ENCODE peak calls at places on chromosomes 12 and 14, in four cellular contexts. U is GDM1, H is occipital lobe, G is WTC11. O is an unnamed sample.

GRCh38 chr14:103905861-103906456 is 22.3 kb upstream of the TDRD9 start:
- DNase-seq in U (peak), H (no peak), G (peak), O (no peak)

GRCh38 chr12:57190037-57190436 is 26.6 kb upstream of the NXPH4 start:
- DNase-seq in U (no peak), H (no peak), G (no peak), O (no peak)

GRCh38 chr12:22588817-22589216 is 36.2 kb upstream of the ETNK1 start:
- DNase-seq in U (no peak), H (no peak), G (no peak), O (no peak)

GRCh38 chr14:77375973-77376372 is 921 bp downstream of the TMED8 start:
- DNase-seq in U (no peak), H (no peak), G (no peak), O (no peak)

GRCh38 chr14:59213368-59214315 is 25.2 kb downstream of the DAAM1 start:
- DNase-seq in U (no peak), H (no peak), G (no peak), O (no peak)

GRCh38 chr12:101939856-101940265 is 62.5 kb downstream of the DRAM1 start:
- DNase-seq in U (peak), H (no peak), G (peak), O (peak)

GRCh38 chr14:97306133-97306784 is 509.1 kb downstream of the VRK1 start:
- DNase-seq in U (no peak), H (no peak), G (no peak), O (no peak)

GRCh38 chr12:125187148-125187733 is 122.0 kb downstream of the AACS start:
- DNase-seq in U (no peak), H (no peak), G (peak), O (no peak)

GRCh38 chr12:69324797-69325466 is 23.2 kb upstream of the LYZ start:
- DNase-seq in U (no peak), H (no peak), G (no peak), O (no peak)

GRCh38 chr12:132550014-132550802 is 60.2 kb downstream of the LRCOL1 start:
- DNase-seq in U (no peak), H (no peak), G (peak), O (no peak)

GRCh38 chr12:50961708-50962107 is 9.4 kb downstream of the HIGD1C start:
- DNase-seq in U (no peak), H (no peak), G (no peak), O (no peak)

GRCh38 chr14:24071144-24071697 is at the start of gene CPNE6:
- DNase-seq in U (no peak), H (peak), G (no peak), O (no peak)

GRCh38 chr12:92030618-92031017 is 115.0 kb downstream of the BTG1 start:
- DNase-seq in U (peak), H (no peak), G (no peak), O (no peak)

GRCh38 chr12:29769162-29769820 is 14.5 kb downstream of the TMTC1 start:
- DNase-seq in U (no peak), H (no peak), G (no peak), O (no peak)

GRCh38 chr12:132812631-132813305 is 15.9 kb downstream of the GOLGA3 start:
- DNase-seq in U (no peak), H (no peak), G (no peak), O (no peak)

GRCh38 chr14:76019676-76020075 is 34.1 kb downstream of the IFT43 start:
- DNase-seq in U (no peak), H (no peak), G (no peak), O (no peak)

GRCh38 chr12:78530065-78530765 is 334.4 kb upstream of the SYT1 start:
- DNase-seq in U (no peak), H (no peak), G (no peak), O (no peak)

GRCh38 chr12:124392271-124392990 is 97.5 kb downstream of the RFLNA start:
- DNase-seq in U (peak), H (peak), G (peak), O (peak)

O was measured in substantia nigra.